ENCODE peak calls at places on chromosomes 4 and X, in six cellular contexts. One of them, this sample, is unnamed.

GRCh38 chrX:49919617-49920016 is 2.8 kb upstream of the CLCN5 start:
- DNase-seq in T-helper 2 cell: no peak
- DNase-seq in tibial nerve: peak
- DNase-seq in NCI-H1417: peak
- DNase-seq in omental fat pad: peak
- DNase-seq in SJSA1: peak
- DNase-seq in this sample: peak

GRCh38 chr4:126778348-126778747 is 854.4 kb upstream of the INTU start:
- DNase-seq in SJSA1: peak
- DNase-seq in T-helper 2 cell: no peak
- DNase-seq in NCI-H1417: no peak
- DNase-seq in omental fat pad: no peak
- DNase-seq in tibial nerve: no peak
- DNase-seq in this sample: no peak

GRCh38 chrX:32525234-32525633 is 686.1 kb downstream of the DMD start:
- DNase-seq in NCI-H1417: no peak
- DNase-seq in omental fat pad: no peak
- DNase-seq in SJSA1: no peak
- DNase-seq in T-helper 2 cell: no peak
- DNase-seq in tibial nerve: no peak
- DNase-seq in this sample: no peak

GRCh38 chrX:96432647-96433046 is 252.0 kb upstream of the DIAPH2 start:
- DNase-seq in omental fat pad: no peak
- DNase-seq in NCI-H1417: no peak
- DNase-seq in tibial nerve: no peak
- DNase-seq in SJSA1: no peak
- DNase-seq in T-helper 2 cell: no peak
- DNase-seq in this sample: no peak

GRCh38 chr4:8029689-8030088 is 90.0 kb upstream of the AFAP1 start:
- DNase-seq in T-helper 2 cell: no peak
- DNase-seq in tibial nerve: no peak
- DNase-seq in SJSA1: no peak
- DNase-seq in omental fat pad: no peak
- DNase-seq in NCI-H1417: peak
- DNase-seq in this sample: no peak

GRCh38 chrX:114344756-114345155 is 239.1 kb upstream of the HTR2C start:
- DNase-seq in T-helper 2 cell: no peak
- DNase-seq in SJSA1: no peak
- DNase-seq in NCI-H1417: peak
- DNase-seq in omental fat pad: no peak
- DNase-seq in tibial nerve: no peak
- DNase-seq in this sample: no peak

GRCh38 chr4:101183658-101184373 is 163.5 kb downstream of the PPP3CA start:
- DNase-seq in tibial nerve: no peak
- DNase-seq in NCI-H1417: no peak
- DNase-seq in SJSA1: no peak
- DNase-seq in T-helper 2 cell: no peak
- DNase-seq in omental fat pad: no peak
- DNase-seq in this sample: no peak

GRCh38 chrX:70456256-70456655 is 11.6 kb downstream of the DLG3 start:
- DNase-seq in omental fat pad: no peak
- DNase-seq in NCI-H1417: no peak
- DNase-seq in T-helper 2 cell: no peak
- DNase-seq in SJSA1: no peak
- DNase-seq in tibial nerve: no peak
- DNase-seq in this sample: no peak

GRCh38 chr4:81491943-81492342 is 20.2 kb upstream of the RASGEF1B start:
- DNase-seq in T-helper 2 cell: peak
- DNase-seq in SJSA1: no peak
- DNase-seq in tibial nerve: no peak
- DNase-seq in NCI-H1417: no peak
- DNase-seq in omental fat pad: no peak
- DNase-seq in this sample: no peak

GRCh38 chrX:107673933-107674479 is 45.7 kb downstream of the PRPS1 start:
- DNase-seq in T-helper 2 cell: peak
- DNase-seq in NCI-H1417: no peak
- DNase-seq in SJSA1: peak
- DNase-seq in omental fat pad: peak
- DNase-seq in tibial nerve: peak
- DNase-seq in this sample: peak

GRCh38 chrX:15059488-15059887 is 186.3 kb downstream of the MOSPD2 start:
- DNase-seq in SJSA1: peak
- DNase-seq in omental fat pad: no peak
- DNase-seq in NCI-H1417: no peak
- DNase-seq in T-helper 2 cell: no peak
- DNase-seq in tibial nerve: no peak
- DNase-seq in this sample: no peak

GRCh38 chr4:10185518-10186227 is 69.1 kb upstream of the WDR1 start:
- DNase-seq in tibial nerve: no peak
- DNase-seq in T-helper 2 cell: no peak
- DNase-seq in NCI-H1417: no peak
- DNase-seq in omental fat pad: no peak
- DNase-seq in SJSA1: no peak
- DNase-seq in this sample: no peak

GRCh38 chr4:824461-825062 is 1.4 kb downstream of the CPLX1 start:
- DNase-seq in NCI-H1417: no peak
- DNase-seq in T-helper 2 cell: no peak
- DNase-seq in SJSA1: no peak
- DNase-seq in tibial nerve: no peak
- DNase-seq in omental fat pad: no peak
- DNase-seq in this sample: no peak

GRCh38 chr4:71004281-71004851 is 10.9 kb downstream of the DCK start:
- DNase-seq in omental fat pad: no peak
- DNase-seq in SJSA1: no peak
- DNase-seq in T-helper 2 cell: peak
- DNase-seq in tibial nerve: no peak
- DNase-seq in NCI-H1417: peak
- DNase-seq in this sample: peak

GRCh38 chr4:173990126-173990878 is 293.2 kb downstream of the FBXO8 start:
- DNase-seq in NCI-H1417: peak
- DNase-seq in omental fat pad: no peak
- DNase-seq in SJSA1: peak
- DNase-seq in T-helper 2 cell: no peak
- DNase-seq in tibial nerve: no peak
- DNase-seq in this sample: no peak

GRCh38 chr4:183099537-183100297 is 660 bp downstream of the WWC2 start:
- DNase-seq in tibial nerve: no peak
- DNase-seq in SJSA1: peak
- DNase-seq in NCI-H1417: peak
- DNase-seq in omental fat pad: no peak
- DNase-seq in T-helper 2 cell: peak
- DNase-seq in this sample: peak

GRCh38 chr4:1793496-1793840 is 375 bp downstream of the FGFR3 start:
- DNase-seq in tibial nerve: no peak
- DNase-seq in NCI-H1417: peak
- DNase-seq in SJSA1: no peak
- DNase-seq in omental fat pad: no peak
- DNase-seq in T-helper 2 cell: no peak
- DNase-seq in this sample: peak

GRCh38 chr4:80171251-80171650 is 26.1 kb upstream of the PRDM8 start:
- DNase-seq in T-helper 2 cell: no peak
- DNase-seq in tibial nerve: no peak
- DNase-seq in SJSA1: no peak
- DNase-seq in NCI-H1417: no peak
- DNase-seq in omental fat pad: no peak
- DNase-seq in this sample: no peak

GRCh38 chr4:177393236-177393635 is 49.0 kb downstream of the AGA start:
- DNase-seq in omental fat pad: no peak
- DNase-seq in T-helper 2 cell: peak
- DNase-seq in SJSA1: no peak
- DNase-seq in NCI-H1417: no peak
- DNase-seq in tibial nerve: no peak
- DNase-seq in this sample: no peak

GRCh38 chrX:23694606-23695005 is 27.3 kb downstream of the PRDX4 start:
- DNase-seq in T-helper 2 cell: peak
- DNase-seq in tibial nerve: peak
- DNase-seq in NCI-H1417: peak
- DNase-seq in SJSA1: no peak
- DNase-seq in omental fat pad: no peak
- DNase-seq in this sample: peak

GRCh38 chr4:85929926-85930325 is 429.9 kb downstream of the MAPK10 start:
- DNase-seq in omental fat pad: no peak
- DNase-seq in T-helper 2 cell: no peak
- DNase-seq in NCI-H1417: peak
- DNase-seq in tibial nerve: no peak
- DNase-seq in SJSA1: no peak
- DNase-seq in this sample: no peak

GRCh38 chr4:91827914-91828313 is 475.9 kb upstream of the GRID2 start:
- DNase-seq in tibial nerve: no peak
- DNase-seq in T-helper 2 cell: no peak
- DNase-seq in SJSA1: no peak
- DNase-seq in NCI-H1417: no peak
- DNase-seq in omental fat pad: no peak
- DNase-seq in this sample: no peak

GRCh38 chrX:40773188-40773587 is 37.8 kb upstream of the MED14 start:
- DNase-seq in NCI-H1417: no peak
- DNase-seq in SJSA1: no peak
- DNase-seq in omental fat pad: no peak
- DNase-seq in tibial nerve: no peak
- DNase-seq in T-helper 2 cell: no peak
- DNase-seq in this sample: no peak

GRCh38 chr4:37891221-37892159 is 606 bp downstream of the TBC1D1 start:
- DNase-seq in NCI-H1417: peak
- DNase-seq in SJSA1: no peak
- DNase-seq in tibial nerve: no peak
- DNase-seq in T-helper 2 cell: peak
- DNase-seq in omental fat pad: no peak
- DNase-seq in this sample: peak

GRCh38 chr4:183348136-183348535 is 25.9 kb upstream of the CLDN24 start:
- DNase-seq in tibial nerve: no peak
- DNase-seq in NCI-H1417: no peak
- DNase-seq in T-helper 2 cell: no peak
- DNase-seq in omental fat pad: no peak
- DNase-seq in SJSA1: no peak
- DNase-seq in this sample: no peak

GRCh38 chr4:10524196-10524833 is 67.1 kb upstream of the ZNF518B start:
- DNase-seq in tibial nerve: no peak
- DNase-seq in omental fat pad: no peak
- DNase-seq in T-helper 2 cell: no peak
- DNase-seq in SJSA1: no peak
- DNase-seq in NCI-H1417: no peak
- DNase-seq in this sample: no peak

GRCh38 chr4:122576261-122577188 is 44.3 kb downstream of the IL21 start:
- DNase-seq in NCI-H1417: peak
- DNase-seq in omental fat pad: no peak
- DNase-seq in T-helper 2 cell: peak
- DNase-seq in tibial nerve: no peak
- DNase-seq in SJSA1: peak
- DNase-seq in this sample: no peak

GRCh38 chr4:40619600-40619999 is 10.1 kb downstream of the RBM47 start:
- DNase-seq in NCI-H1417: no peak
- DNase-seq in T-helper 2 cell: no peak
- DNase-seq in SJSA1: no peak
- DNase-seq in tibial nerve: no peak
- DNase-seq in omental fat pad: no peak
- DNase-seq in this sample: no peak

GRCh38 chr4:78653655-78654054 is 102.1 kb downstream of the ANXA3 start:
- DNase-seq in tibial nerve: no peak
- DNase-seq in omental fat pad: no peak
- DNase-seq in NCI-H1417: peak
- DNase-seq in SJSA1: no peak
- DNase-seq in T-helper 2 cell: no peak
- DNase-seq in this sample: no peak

GRCh38 chrX:23202316-23202715 is 132.3 kb upstream of the PTCHD1 start:
- DNase-seq in SJSA1: no peak
- DNase-seq in T-helper 2 cell: no peak
- DNase-seq in NCI-H1417: no peak
- DNase-seq in tibial nerve: no peak
- DNase-seq in omental fat pad: no peak
- DNase-seq in this sample: no peak

GRCh38 chr4:43277003-43277402 is 384.5 kb downstream of the GRXCR1 start:
- DNase-seq in tibial nerve: no peak
- DNase-seq in T-helper 2 cell: no peak
- DNase-seq in NCI-H1417: no peak
- DNase-seq in SJSA1: no peak
- DNase-seq in omental fat pad: no peak
- DNase-seq in this sample: no peak

GRCh38 chr4:166501941-166502382 is 628.9 kb downstream of the TLL1 start:
- DNase-seq in omental fat pad: no peak
- DNase-seq in NCI-H1417: no peak
- DNase-seq in T-helper 2 cell: no peak
- DNase-seq in SJSA1: no peak
- DNase-seq in tibial nerve: no peak
- DNase-seq in this sample: no peak